ENCODE peak calls at places on chromosomes 13 and 19, in seven cellular contexts. U, H, E, X, C, Y and K are unnamed samples.
A peak's percentile ranks its signal among the peaks of the same experiment; 100 is the strongest.

GRCh38 chr13:99013951-99014350 is 36.1 kb upstream of the DOCK9 start:
- DNase-seq in C (no peak), U (no peak), H (no peak), E (no peak), Y (no peak), X (no peak), K (no peak)

GRCh38 chr13:78401833-78402232 is 201.5 kb downstream of the POU4F1 start:
- DNase-seq in C (no peak), Y (no peak), E (no peak), U (no peak), X (no peak), H (peak; percentile 11), K (no peak)

GRCh38 chr19:5707576-5708575 is 12.1 kb downstream of the LONP1 start:
- DNase-seq in U (no peak), X (no peak), C (no peak), H (peak; percentile 33), E (peak; percentile 38), Y (no peak), K (no peak)

GRCh38 chr13:60620611-60621395 is 223.8 kb downstream of the TDRD3 start:
- DNase-seq in Y (no peak), U (no peak), C (no peak), H (no peak), E (no peak), X (no peak), K (peak; percentile 44)

GRCh38 chr19:56987184-56987583 is 132.6 kb upstream of the USP29 start:
- DNase-seq in U (no peak), X (no peak), Y (no peak), E (no peak), C (no peak), H (peak; percentile 43), K (no peak)

GRCh38 chr19:22052644-22053013 is 345 bp downstream of the ZNF257 start:
- DNase-seq in C (no peak), Y (no peak), X (no peak), E (no peak), H (peak; percentile 25), U (no peak), K (no peak)

GRCh38 chr13:54592201-54592600 is 1563.6 kb downstream of the OLFM4 start:
- DNase-seq in Y (no peak), E (no peak), C (no peak), U (no peak), X (no peak), H (no peak), K (no peak)

GRCh38 chr19:48508729-48509310 is 2.8 kb downstream of the LMTK3 start:
- DNase-seq in H (no peak), U (no peak), X (no peak), E (no peak), C (no peak), Y (no peak), K (no peak)

GRCh38 chr19:10262771-10263170 is 8.1 kb upstream of the ICAM1 start:
- DNase-seq in E (no peak), X (no peak), C (no peak), U (no peak), H (no peak), Y (no peak), K (no peak)

GRCh38 chr13:113146750-113147149 is 11.7 kb upstream of the PROZ start:
- DNase-seq in U (no peak), E (no peak), C (no peak), X (no peak), H (no peak), Y (no peak), K (no peak)

GRCh38 chr13:72920097-72920496 is 138.2 kb downstream of the PIBF1 start:
- DNase-seq in Y (no peak), H (no peak), C (no peak), U (no peak), E (no peak), X (peak; percentile 1), K (peak; percentile 9)

GRCh38 chr19:1468274-1469199 is 10.5 kb downstream of the C19orf25 start:
- DNase-seq in C (no peak), U (no peak), Y (no peak), E (no peak), H (no peak), X (peak; percentile 50), K (no peak)

GRCh38 chr13:59677966-59678814 is 485.5 kb downstream of the DIAPH3 start:
- DNase-seq in H (peak; percentile 55), E (peak; percentile 23), Y (no peak), X (peak; percentile 25), C (peak; percentile 5), U (peak; percentile 40), K (peak; percentile 41)

GRCh38 chr13:91722267-91722884 is 324.0 kb downstream of the GPC5 start:
- DNase-seq in Y (no peak), U (no peak), H (peak; percentile 36), C (no peak), X (peak; percentile 2), E (peak; percentile 66), K (peak; percentile 11)

GRCh38 chr13:31236211-31236786 is 36.5 kb downstream of the B3GLCT start:
- DNase-seq in Y (peak; percentile 13), C (no peak), X (peak; percentile 14), E (no peak), H (peak; percentile 52), U (peak; percentile 12), K (peak; percentile 14)

GRCh38 chr13:79451500-79451962 is 29.4 kb upstream of the NDFIP2 start:
- DNase-seq in U (no peak), Y (peak; percentile 92), E (peak; percentile 68), X (peak; percentile 93), C (no peak), H (peak; percentile 6), K (peak; percentile 92)

GRCh38 chr19:17841810-17842662 is 5.7 kb downstream of the JAK3 start:
- DNase-seq in Y (peak; percentile 57), C (peak; percentile 66), U (peak; percentile 99), X (peak; percentile 46), E (peak; percentile 99), H (peak; percentile 99), K (peak; percentile 49)

GRCh38 chr13:32330438-32330837 is 15.1 kb downstream of the BRCA2 start:
- DNase-seq in E (no peak), X (peak; percentile 81), U (no peak), C (no peak), H (no peak), Y (no peak), K (peak; percentile 29)

GRCh38 chr13:55013051-55013450 is 1984.4 kb downstream of the OLFM4 start:
- DNase-seq in Y (no peak), C (no peak), U (no peak), X (no peak), H (no peak), E (no peak), K (no peak)

GRCh38 chr13:19663416-19663979 is 30.0 kb downstream of the MPHOSPH8 start:
- DNase-seq in H (no peak), E (no peak), C (no peak), Y (no peak), X (no peak), U (no peak), K (no peak)

GRCh38 chr13:60397693-60398437 is 845 bp downstream of the TDRD3 start:
- DNase-seq in Y (peak; percentile 57), E (no peak), X (peak; percentile 60), C (no peak), H (peak; percentile 26), U (peak; percentile 26), K (peak; percentile 64)

GRCh38 chr19:16496613-16496983 is 404 bp downstream of the C19orf44 start:
- DNase-seq in X (peak; percentile 50), H (no peak), C (no peak), U (no peak), Y (no peak), E (no peak), K (peak; percentile 56)

GRCh38 chr13:32426981-32427851 is 714 bp downstream of the N4BP2L1 start:
- DNase-seq in H (peak; percentile 80), X (no peak), E (no peak), C (no peak), Y (peak; percentile 78), U (peak; percentile 29), K (no peak)

DNA sequence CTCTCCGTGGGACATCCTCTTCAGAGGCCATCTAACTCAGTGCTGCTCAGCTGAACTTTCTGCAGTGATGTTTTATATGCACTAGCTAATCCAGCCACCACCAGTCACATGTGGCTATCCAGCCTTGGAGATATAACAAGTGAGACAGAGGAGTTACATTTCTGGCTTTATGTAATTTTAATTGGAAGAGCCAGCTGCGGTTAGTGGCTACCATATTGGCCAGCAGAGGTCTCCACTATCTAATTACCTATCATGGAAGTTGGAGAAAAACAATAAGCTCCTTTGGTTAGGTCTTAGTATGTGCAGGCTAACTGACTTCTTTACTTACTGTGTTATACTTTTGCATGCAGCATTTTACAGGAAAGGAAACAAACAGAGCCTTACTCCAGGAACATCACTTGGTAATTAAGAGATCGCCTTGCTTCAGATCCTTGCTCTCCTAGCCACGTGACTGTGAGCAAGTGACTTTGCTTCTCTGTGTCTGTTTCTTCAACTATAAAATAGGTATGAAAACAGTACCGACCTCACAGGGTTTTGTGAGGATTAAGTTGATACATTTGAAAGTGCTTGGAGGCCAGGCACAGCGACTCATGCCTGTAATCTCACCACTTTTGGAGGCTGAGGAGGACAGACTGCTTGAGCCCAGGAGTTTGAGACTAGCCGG is 1.6 kb upstream of the KLK10 start:
- DNase-seq in C (no peak), X (peak; percentile 76), U (peak; percentile 38), H (peak; percentile 54), E (peak; percentile 49), Y (no peak), K (peak; percentile 27)
- H3K4me2 ChIP-seq in C (no peak overlapping the region), X (no peak overlapping the region), U (no peak overlapping the region), H (no peak overlapping the region), E (peak overlapping the region; percentile 33), Y (no peak overlapping the region), K (no peak overlapping the region)

DNA sequence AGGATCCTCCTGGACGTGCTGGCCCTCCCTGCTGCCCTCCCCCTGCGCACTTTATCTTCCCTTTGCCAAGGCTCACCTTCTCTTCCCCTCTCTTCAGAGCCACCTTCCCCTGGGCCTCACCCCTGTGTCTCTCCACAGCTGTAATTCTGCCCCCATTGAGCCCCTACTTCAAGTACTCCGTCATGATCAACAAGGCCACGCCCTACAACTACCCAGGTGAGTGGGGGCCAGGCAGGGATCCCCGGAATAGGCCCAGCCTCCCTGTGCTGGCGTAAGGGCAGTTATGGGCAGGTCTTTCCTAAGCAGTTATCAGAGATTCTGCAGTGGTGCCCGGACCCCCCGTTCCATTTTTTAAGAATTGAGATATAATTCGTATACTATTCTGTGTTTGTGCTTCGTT is 3.1 kb downstream of the NDUFA3 start:
- DNase-seq in U (no peak), H (no peak), C (no peak), Y (no peak), E (peak; percentile 13), X (no peak), K (no peak)
- H3K27ac ChIP-seq in U (no peak overlapping the region), H (no peak overlapping the region), C (no peak overlapping the region), Y (no peak overlapping the region), E (no peak overlapping the region), X (no peak overlapping the region), K (no peak overlapping the region)

DNA sequence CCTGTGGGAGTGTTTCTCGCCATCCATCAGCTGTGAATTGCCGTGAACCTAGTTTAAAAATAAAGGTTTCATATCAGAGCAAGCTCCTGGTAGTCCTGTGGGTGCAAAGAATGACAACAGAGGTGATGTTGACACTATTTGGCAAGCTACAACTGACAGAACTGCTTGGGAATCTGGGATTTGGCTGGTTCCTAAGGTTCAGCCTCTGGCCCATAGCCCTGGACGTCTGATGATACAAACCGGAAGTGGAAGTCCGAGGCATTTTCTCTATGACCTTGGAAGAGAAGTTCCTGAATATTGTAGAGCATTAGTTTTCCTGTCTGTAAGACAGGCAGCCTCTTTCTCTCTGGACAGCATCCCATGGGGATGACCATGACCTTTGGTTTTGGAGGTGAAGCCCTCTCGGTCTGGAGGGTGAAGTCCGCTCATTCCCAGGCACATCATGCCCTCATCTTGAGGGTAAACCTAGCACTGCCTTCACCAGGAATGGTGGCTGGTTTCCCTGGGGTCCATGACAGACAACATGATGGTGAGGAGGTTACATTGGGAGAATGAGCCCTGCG is 29.1 kb downstream of the GATAD2A start:
- DNase-seq in U (no peak), Y (no peak), H (no peak), X (no peak), C (no peak), E (no peak), K (peak; percentile 26)
- H3K9ac ChIP-seq in U (no peak overlapping the region), Y (no peak overlapping the region), H (no peak overlapping the region), X (no peak overlapping the region), C (no peak overlapping the region), E (no peak overlapping the region), K (no peak overlapping the region)

GRCh38 chr13:47168086-47168485 is 271.2 kb upstream of the HTR2A start:
- DNase-seq in E (no peak), U (no peak), X (peak; percentile 24), Y (no peak), H (no peak), C (no peak), K (peak; percentile 66)
- H3K4me2 ChIP-seq in E (no peak overlapping the region), U (no peak overlapping the region), X (peak overlapping the region; percentile 36), Y (no peak overlapping the region), H (peak overlapping the region; percentile 36), C (no peak overlapping the region), K (peak overlapping the region; percentile 47)